ENCODE peak calls at places on chromosome 18, in four cellular contexts. One of them, this sample, is unnamed.

GRCh38 chr18:32378705-32379104 is 92.0 kb downstream of the GAREM1 start:
- DNase-seq in K562: no peak
- DNase-seq in GM12878: no peak
- DNase-seq in HepG2: peak
- DNase-seq in this sample: no peak

GRCh38 chr18:35852786-35853185 is 119.7 kb upstream of the RMP24 start:
- DNase-seq in K562: no peak
- DNase-seq in GM12878: no peak
- DNase-seq in HepG2: no peak
- DNase-seq in this sample: no peak

GRCh38 chr18:26002375-26002774 is 88.0 kb downstream of the SS18 start:
- DNase-seq in K562: no peak
- DNase-seq in GM12878: no peak
- DNase-seq in HepG2: no peak
- DNase-seq in this sample: no peak

GRCh38 chr18:43422483-43422882 is 145.2 kb upstream of the SYT4 start:
- DNase-seq in K562: no peak
- DNase-seq in GM12878: no peak
- DNase-seq in HepG2: no peak
- DNase-seq in this sample: peak

GRCh38 chr18:58996131-58996632 is 131.5 kb downstream of the ZNF532 start:
- DNase-seq in K562: no peak
- DNase-seq in GM12878: no peak
- DNase-seq in HepG2: no peak
- DNase-seq in this sample: no peak

GRCh38 chr18:56043691-56044090 is 455.7 kb upstream of the TCF4 start:
- DNase-seq in K562: no peak
- DNase-seq in GM12878: no peak
- DNase-seq in HepG2: no peak
- DNase-seq in this sample: no peak

GRCh38 chr18:24837065-24837464 is 376.6 kb downstream of the HRH4 start:
- DNase-seq in K562: no peak
- DNase-seq in GM12878: no peak
- DNase-seq in HepG2: no peak
- DNase-seq in this sample: no peak

GRCh38 chr18:6401687-6402086 is 13.0 kb downstream of the L3MBTL4 start:
- DNase-seq in K562: peak
- DNase-seq in GM12878: no peak
- DNase-seq in HepG2: no peak
- DNase-seq in this sample: peak

GRCh38 chr18:56161604-56162003 is 476.8 kb downstream of the TXNL1 start:
- DNase-seq in K562: no peak
- DNase-seq in GM12878: no peak
- DNase-seq in HepG2: no peak
- DNase-seq in this sample: no peak

GRCh38 chr18:50104421-50104820 is 90.5 kb downstream of the MYO5B start:
- DNase-seq in K562: no peak
- DNase-seq in GM12878: no peak
- DNase-seq in HepG2: no peak
- DNase-seq in this sample: no peak

GRCh38 chr18:35355140-35355618 is 11.0 kb upstream of the ZNF24 start:
- DNase-seq in K562: peak
- DNase-seq in GM12878: no peak
- DNase-seq in HepG2: peak
- DNase-seq in this sample: peak

DNA sequence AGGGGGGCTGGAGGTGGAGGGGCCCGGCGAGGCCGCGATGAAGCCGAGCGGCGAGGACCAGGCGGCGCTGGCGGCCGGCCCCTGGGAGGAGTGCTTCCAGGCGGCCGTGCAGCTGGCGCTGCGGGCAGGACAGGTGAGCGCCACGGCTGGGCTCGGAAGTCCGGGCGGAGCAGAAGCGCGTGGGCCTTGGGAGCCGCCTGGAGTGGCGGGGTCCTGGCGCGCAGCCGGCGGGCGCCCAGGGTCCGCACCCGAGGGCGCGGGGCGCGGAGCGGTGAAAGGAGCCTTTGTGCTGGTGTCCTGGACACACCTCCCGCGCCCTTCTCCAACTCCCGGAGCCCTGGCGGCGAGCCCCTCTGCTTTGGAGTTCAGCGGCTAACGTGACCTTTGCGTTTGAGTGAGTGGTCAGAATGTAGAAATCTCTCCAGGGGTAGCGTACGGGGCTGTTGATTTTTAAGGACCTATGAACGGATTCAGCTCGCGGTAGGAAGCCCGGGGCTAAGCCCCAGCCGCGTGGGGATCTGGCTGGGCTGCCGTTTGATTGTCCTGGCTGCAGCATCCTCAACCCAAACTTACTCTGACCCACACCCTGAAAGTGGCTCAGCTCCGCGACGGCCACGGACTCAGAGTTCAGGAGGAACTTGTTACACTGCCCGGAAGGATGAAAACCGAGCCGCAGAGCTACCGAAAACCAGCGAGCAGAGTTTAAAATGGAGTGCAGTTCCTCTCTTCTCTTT is 493 bp downstream of the IMPA2 start:
- DNase-seq in K562: peak
- DNase-seq in GM12878: no peak
- DNase-seq in HepG2: peak
- DNase-seq in this sample: peak
- TF ChIP-seq TARDBP in K562: no peak
- TF ChIP-seq TARDBP in GM12878: no peak
- TF ChIP-seq TARDBP in HepG2: peak
- TF ChIP-seq TARDBP in this sample: no peak

DNA sequence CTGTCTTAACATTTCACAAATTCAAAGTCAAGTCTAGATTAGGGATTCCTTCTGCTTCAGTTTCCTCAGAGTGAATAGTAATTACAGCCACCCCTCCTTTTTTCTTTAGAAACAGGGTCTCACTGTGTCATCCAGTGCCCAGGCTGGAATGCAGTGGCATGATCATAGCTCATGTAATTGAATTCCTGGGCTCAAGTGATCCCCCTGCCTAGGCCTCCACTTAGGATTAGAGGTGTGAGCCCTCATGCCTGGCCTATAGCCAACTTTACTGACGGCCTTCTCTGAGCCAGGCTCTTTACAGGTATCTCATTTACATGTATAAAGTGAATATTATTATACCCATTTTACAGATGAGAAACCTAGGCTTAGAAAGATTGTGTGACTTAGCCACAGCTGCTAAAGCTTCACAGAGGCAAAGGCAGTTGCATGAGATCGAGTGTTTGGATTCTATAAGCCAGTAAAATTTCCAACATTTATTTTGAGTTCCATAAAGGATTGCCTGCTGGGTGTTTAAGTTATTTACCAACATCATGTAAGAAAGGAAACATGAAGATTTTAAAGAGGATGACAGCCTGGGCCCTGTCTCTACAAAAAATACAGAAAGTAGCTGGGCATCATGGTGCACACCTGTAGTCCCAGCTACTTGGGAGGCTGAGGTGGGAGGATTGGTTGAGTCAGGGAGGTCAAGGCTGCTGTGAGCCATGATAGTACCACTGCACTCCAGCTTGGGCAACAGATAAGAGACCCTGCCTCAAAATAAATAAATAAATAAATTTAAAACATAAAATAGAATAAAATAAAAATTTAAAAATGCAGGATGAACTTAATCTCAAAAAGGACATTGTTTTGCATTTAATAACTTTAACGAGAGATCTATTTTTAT is 1.8 kb downstream of the ENOSF1 start:
- DNase-seq in K562: peak
- DNase-seq in GM12878: no peak
- DNase-seq in HepG2: no peak
- DNase-seq in this sample: no peak
- TF ChIP-seq TARDBP in K562: no peak
- TF ChIP-seq TARDBP in GM12878: no peak
- TF ChIP-seq TARDBP in HepG2: no peak
- TF ChIP-seq TARDBP in this sample: no peak

GRCh38 chr18:13500227-13500865 is 226.0 kb downstream of the FAM210A start:
- DNase-seq in K562: no peak
- DNase-seq in GM12878: no peak
- DNase-seq in HepG2: peak
- DNase-seq in this sample: peak
- TF ChIP-seq TARDBP in K562: no peak
- TF ChIP-seq TARDBP in GM12878: no peak
- TF ChIP-seq TARDBP in HepG2: no peak
- TF ChIP-seq TARDBP in this sample: no peak

DNA sequence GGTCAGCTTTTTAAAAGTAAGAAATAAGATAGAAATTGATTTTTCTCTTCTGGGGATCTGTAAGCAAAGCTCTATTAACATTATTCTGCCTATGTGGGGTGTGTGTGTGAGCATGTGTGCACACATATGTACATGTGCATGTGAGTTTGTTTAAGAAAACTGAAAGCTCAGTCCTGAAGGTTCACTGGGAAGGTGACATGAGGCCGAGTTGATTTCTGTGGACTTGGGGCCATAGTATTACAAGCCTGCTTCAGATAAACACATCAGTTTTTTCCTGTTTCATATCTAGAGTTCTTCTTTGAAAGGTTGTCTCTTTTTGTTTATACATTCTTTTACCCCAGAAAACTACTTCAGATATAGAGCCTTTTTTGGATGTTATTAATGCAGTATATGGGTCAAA is 83.4 kb downstream of the SERPINB8 start:
- DNase-seq in K562: no peak
- DNase-seq in GM12878: no peak
- DNase-seq in HepG2: no peak
- DNase-seq in this sample: no peak
- TF ChIP-seq TARDBP in K562: no peak
- TF ChIP-seq TARDBP in GM12878: no peak
- TF ChIP-seq TARDBP in HepG2: no peak
- TF ChIP-seq TARDBP in this sample: no peak

GRCh38 chr18:79681484-79682387 is 2.1 kb downstream of the CTDP1 start:
- DNase-seq in K562: no peak
- DNase-seq in GM12878: no peak
- DNase-seq in HepG2: no peak
- DNase-seq in this sample: no peak
- TF ChIP-seq TARDBP in K562: no peak
- TF ChIP-seq TARDBP in GM12878: no peak
- TF ChIP-seq TARDBP in HepG2: no peak
- TF ChIP-seq TARDBP in this sample: no peak

GRCh38 chr18:4254840-4255239 is 200.3 kb downstream of the DLGAP1 start:
- DNase-seq in K562: no peak
- DNase-seq in GM12878: no peak
- DNase-seq in HepG2: no peak
- DNase-seq in this sample: no peak

GRCh38 chr18:4256786-4257417 is 198.2 kb downstream of the DLGAP1 start:
- DNase-seq in K562: no peak
- DNase-seq in GM12878: no peak
- DNase-seq in HepG2: no peak
- DNase-seq in this sample: no peak

GRCh38 chr18:4264347-4264791 is 190.7 kb downstream of the DLGAP1 start:
- DNase-seq in K562: no peak
- DNase-seq in GM12878: no peak
- DNase-seq in HepG2: no peak
- DNase-seq in this sample: no peak

GRCh38 chr18:4260107-4260506 is 195.0 kb downstream of the DLGAP1 start:
- DNase-seq in K562: no peak
- DNase-seq in GM12878: no peak
- DNase-seq in HepG2: no peak
- DNase-seq in this sample: no peak
- TF ChIP-seq TARDBP in K562: no peak
- TF ChIP-seq TARDBP in GM12878: no peak
- TF ChIP-seq TARDBP in HepG2: no peak
- TF ChIP-seq TARDBP in this sample: no peak

GRCh38 chr18:41038071-41038470 is 917.0 kb upstream of the PIK3C3 start:
- DNase-seq in K562: no peak
- DNase-seq in GM12878: no peak
- DNase-seq in HepG2: no peak
- DNase-seq in this sample: no peak

GRCh38 chr18:41043876-41044275 is 911.2 kb upstream of the PIK3C3 start:
- DNase-seq in K562: no peak
- DNase-seq in GM12878: no peak
- DNase-seq in HepG2: no peak
- DNase-seq in this sample: no peak
- TF ChIP-seq TARDBP in K562: no peak
- TF ChIP-seq TARDBP in GM12878: no peak
- TF ChIP-seq TARDBP in HepG2: no peak
- TF ChIP-seq TARDBP in this sample: no peak

GRCh38 chr18:47602273-47602897 is 328.1 kb downstream of the SMAD2 start:
- DNase-seq in K562: no peak
- DNase-seq in GM12878: no peak
- DNase-seq in HepG2: no peak
- DNase-seq in this sample: no peak
- TF ChIP-seq TARDBP in K562: no peak
- TF ChIP-seq TARDBP in GM12878: no peak
- TF ChIP-seq TARDBP in HepG2: no peak
- TF ChIP-seq TARDBP in this sample: no peak

GRCh38 chr18:22856870-22857269 is 76.3 kb upstream of the RBBP8 start:
- DNase-seq in K562: no peak
- DNase-seq in GM12878: no peak
- DNase-seq in HepG2: no peak
- DNase-seq in this sample: no peak
- TF ChIP-seq TARDBP in K562: no peak
- TF ChIP-seq TARDBP in GM12878: no peak
- TF ChIP-seq TARDBP in HepG2: no peak
- TF ChIP-seq TARDBP in this sample: no peak

GRCh38 chr18:44453505-44453904 is 227.2 kb upstream of the SETBP1 start:
- DNase-seq in K562: no peak
- DNase-seq in GM12878: no peak
- DNase-seq in HepG2: no peak
- DNase-seq in this sample: no peak
- TF ChIP-seq TARDBP in K562: no peak
- TF ChIP-seq TARDBP in GM12878: no peak
- TF ChIP-seq TARDBP in HepG2: no peak
- TF ChIP-seq TARDBP in this sample: no peak